ENCODE peak calls at places on chromosome 9, in four cellular contexts. F is GM23248; G is activated CD8-positive, alpha-beta memory T cell treated with anti-CD3 and anti-CD28 coated beads for 4 hours; T is anterior cingulate cortex. L is an unnamed sample.

GRCh38 chr9:23635276-23635675 is 190.8 kb downstream of the ELAVL2 start:
- DNase-seq in F (no peak), G (no peak), T (no peak), L (no peak)

GRCh38 chr9:129669141-129669718 is 3.8 kb downstream of the PRRX2 start:
- DNase-seq in F (peak; percentile 96), G (no peak), T (no peak), L (no peak)

GRCh38 chr9:3205421-3206095 is 320.2 kb downstream of the RFX3 start:
- DNase-seq in F (peak; percentile 13), G (no peak), T (no peak), L (no peak)

GRCh38 chr9:105290401-105290800 is 46.0 kb downstream of the SLC44A1 start:
- DNase-seq in F (peak; percentile 66), G (no peak), T (no peak), L (no peak)

GRCh38 chr9:130579738-130580463 is 524 bp downstream of the FUBP3 start:
- DNase-seq in F (peak; percentile 50), G (no peak), T (no peak), L (no peak)

GRCh38 chr9:35478871-35479270 is 11.0 kb upstream of the RUSC2 start:
- DNase-seq in F (no peak), G (no peak), T (no peak), L (no peak)

GRCh38 chr9:125240649-125240999 is 519 bp downstream of the HSPA5 start:
- DNase-seq in F (peak; percentile 66), G (no peak), T (no peak), L (no peak)

GRCh38 chr9:87599901-87600610 is 102.4 kb downstream of the DAPK1 start:
- DNase-seq in F (peak; percentile 78), G (no peak), T (no peak), L (no peak)

GRCh38 chr9:71106992-71107391 is 14.4 kb downstream of the TRPM3 start:
- DNase-seq in F (no peak), G (no peak), T (no peak), L (no peak)

GRCh38 chr9:38363589-38363925 is 28.9 kb upstream of the ALDH1B1 start:
- DNase-seq in F (no peak), G (no peak), T (no peak), L (no peak)

GRCh38 chr9:5886114-5886939 is 4.4 kb upstream of the MLANA start:
- DNase-seq in F (peak; percentile 74), G (peak; percentile 62), T (no peak), L (peak; percentile 53)

GRCh38 chr9:116020801-116021200 is 132.8 kb upstream of the PAPPA start:
- DNase-seq in F (no peak), G (no peak), T (no peak), L (no peak)

GRCh38 chr9:17609312-17610005 is 30.6 kb downstream of the SH3GL2 start:
- DNase-seq in F (no peak), G (no peak), T (no peak), L (no peak)

GRCh38 chr9:134620751-134621557 is 20.6 kb upstream of the COL5A1 start:
- DNase-seq in F (no peak), G (no peak), T (no peak), L (no peak)

GRCh38 chr9:108543251-108543768 is 312.5 kb downstream of the ACTL7B start:
- DNase-seq in F (peak; percentile 78), G (no peak), T (no peak), L (no peak)

GRCh38 chr9:72977670-72978069 is 24.8 kb upstream of the ALDH1A1 start:
- DNase-seq in F (peak; percentile 36), G (no peak), T (no peak), L (no peak)

GRCh38 chr9:90988318-90988717 is 186.7 kb downstream of the SYK start:
- DNase-seq in F (no peak), G (no peak), T (no peak), L (no peak)

GRCh38 chr9:106920701-106921283 is 57.8 kb downstream of the ZNF462 start:
- DNase-seq in F (peak; percentile 69), G (no peak), T (no peak), L (no peak)

GRCh38 chr9:109487247-109487646 is 10.9 kb downstream of the PTPN3 start:
- DNase-seq in F (no peak), G (no peak), T (no peak), L (no peak)

GRCh38 chr9:111263116-111263515 is 66.9 kb downstream of the OR2K2 start:
- DNase-seq in F (no peak), G (no peak), T (no peak), L (no peak)

GRCh38 chr9:86893811-86894490 is 53.4 kb downstream of the GAS1 start:
- DNase-seq in F (peak; percentile 40), G (no peak), T (no peak), L (no peak)

GRCh38 chr9:101399641-101399965 is 952 bp downstream of the ZNF189 start:
- DNase-seq in F (no peak), G (no peak), T (no peak), L (no peak)

GRCh38 chr9:69485466-69485865 is 160.5 kb downstream of the ENTREP1 start:
- DNase-seq in F (no peak), G (no peak), T (no peak), L (no peak)

GRCh38 chr9:137055385-137056364 is 1.8 kb upstream of the ENTPD2 start:
- DNase-seq in F (peak; percentile 53), G (no peak), T (peak; percentile 88), L (no peak)

GRCh38 chr9:123689701-123690428 is 240.1 kb downstream of the DENND1A start:
- DNase-seq in F (no peak), G (no peak), T (no peak), L (no peak)

GRCh38 chr9:93040409-93040808 is 18.1 kb upstream of the SUSD3 start:
- DNase-seq in F (no peak), G (no peak), T (no peak), L (no peak)

GRCh38 chr9:127955294-127956015 is 17.8 kb upstream of the DPM2 start:
- DNase-seq in F (peak; percentile 65), G (peak; percentile 84), T (no peak), L (peak; percentile 71)

GRCh38 chr9:81195206-81195605 is 494.1 kb downstream of the TLE1 start:
- DNase-seq in F (no peak), G (no peak), T (no peak), L (no peak)

GRCh38 chr9:26954050-26954508 is 2.1 kb upstream of the IFT74 start:
- DNase-seq in F (no peak), G (no peak), T (no peak), L (no peak)

GRCh38 chr9:128055222-128056040 is 11.7 kb downstream of the NAIF1 start:
- DNase-seq in F (no peak), G (no peak), T (no peak), L (no peak)

GRCh38 chr9:92295240-92295790 is 1.8 kb upstream of the IARS1 start:
- DNase-seq in F (no peak), G (no peak), T (no peak), L (no peak)

GRCh38 chr9:78505546-78505945 is 208.6 kb downstream of the PSAT1 start:
- DNase-seq in F (no peak), G (no peak), T (no peak), L (no peak)

GRCh38 chr9:12629091-12629490 is 64.1 kb upstream of the TYRP1 start:
- DNase-seq in F (no peak), G (no peak), T (no peak), L (no peak)

GRCh38 chr9:29625292-29625731 is 2052.0 kb upstream of the C9orf72 start:
- DNase-seq in F (no peak), G (no peak), T (no peak), L (no peak)

L was measured in activated CD4-positive, CD25-positive, alpha-beta regulatory T cell treated with anti-CD3 and anti-CD28 coated beads, Interleukin-2, amount 50 U/mL, for 16 hours.